ENCODE peak calls at places on chromosomes 5 and 9, in nine cellular contexts. B is dorsolateral prefrontal cortex; A is hippocampal formation; C is activated naive CD4-positive, alpha-beta T cell treated with anti-CD3 and anti-CD28 coated beads, Interleukin-2, amount 10 ng/mL, durations not matched to agents 7 days and 5 days; O is globus pallidus; V is D721Med; Q is HS-27A; W is T-helper 9 cell; R is 8988T. N is an unnamed sample.

GRCh38 chr5:35803221-35803651 is 53.5 kb upstream of the IL7R start:
- DNase-seq in B (peak), A (peak), C (peak), O (peak), V (no peak), Q (no peak), W (no peak), R (no peak), N (peak)

GRCh38 chr5:124866355-124867063 is 120.1 kb upstream of the ZNF608 start:
- DNase-seq in B (no peak), A (no peak), C (no peak), O (no peak), V (no peak), Q (peak), W (no peak), R (no peak), N (no peak)

GRCh38 chr5:74934949-74935751 is 69.0 kb upstream of the FAM169A start:
- DNase-seq in B (no peak), A (no peak), C (peak), O (peak), V (no peak), Q (no peak), W (no peak), R (no peak), N (peak)

GRCh38 chr9:84297162-84297821 is 43.3 kb downstream of the SLC28A3 start:
- DNase-seq in B (no peak), A (no peak), C (no peak), O (no peak), V (no peak), Q (peak), W (no peak), R (no peak), N (no peak)

GRCh38 chr9:87570000-87570834 is 72.5 kb downstream of the DAPK1 start:
- DNase-seq in B (no peak), A (no peak), C (no peak), O (no peak), V (no peak), Q (no peak), W (no peak), R (no peak), N (no peak)

GRCh38 chr5:72540759-72541438 is 33.7 kb upstream of the ZNF366 start:
- DNase-seq in B (no peak), A (no peak), C (no peak), O (no peak), V (no peak), Q (no peak), W (no peak), R (no peak), N (no peak)

GRCh38 chr9:4034404-4034803 is 265.5 kb downstream of the GLIS3 start:
- DNase-seq in B (no peak), A (no peak), C (no peak), O (no peak), V (no peak), Q (no peak), W (no peak), R (no peak), N (no peak)

GRCh38 chr9:113042884-113043657 is 13.5 kb downstream of the ZFP37 start:
- DNase-seq in B (no peak), A (no peak), C (no peak), O (no peak), V (no peak), Q (no peak), W (no peak), R (no peak), N (no peak)

GRCh38 chr5:2168601-2169416 is 286.1 kb upstream of the IRX4 start:
- DNase-seq in B (no peak), A (no peak), C (no peak), O (no peak), V (no peak), Q (no peak), W (no peak), R (no peak), N (no peak)

GRCh38 chr5:132506094-132506692 is 15.6 kb upstream of the IRF1 start:
- DNase-seq in B (no peak), A (peak), C (peak), O (no peak), V (no peak), Q (no peak), W (no peak), R (no peak), N (no peak)

GRCh38 chr5:103424008-103424407 is 138.6 kb downstream of the NUDT12 start:
- DNase-seq in B (no peak), A (no peak), C (no peak), O (no peak), V (no peak), Q (no peak), W (no peak), R (no peak), N (no peak)

GRCh38 chr9:112751059-112751795 is 667 bp downstream of the SNX30 start:
- DNase-seq in B (peak), A (peak), C (peak), O (peak), V (peak), Q (no peak), W (peak), R (peak), N (peak)

GRCh38 chr9:250039-250438 is 35.4 kb downstream of the DOCK8 start:
- DNase-seq in B (no peak), A (no peak), C (no peak), O (no peak), V (no peak), Q (no peak), W (no peak), R (no peak), N (no peak)

GRCh38 chr9:37117956-37118355 is 2.4 kb upstream of the ZCCHC7 start:
- DNase-seq in B (no peak), A (no peak), C (no peak), O (no peak), V (no peak), Q (no peak), W (no peak), R (no peak), N (no peak)

GRCh38 chr5:168827636-168828035 is 248.5 kb upstream of the PANK3 start:
- DNase-seq in B (no peak), A (no peak), C (no peak), O (no peak), V (no peak), Q (no peak), W (no peak), R (no peak), N (no peak)

GRCh38 chr9:126114850-126115460 is 211.7 kb upstream of the MVB12B start:
- DNase-seq in B (no peak), A (no peak), C (no peak), O (no peak), V (no peak), Q (no peak), W (no peak), R (no peak), N (no peak)

GRCh38 chr9:126326228-126327015 is at the start of gene MVB12B:
- DNase-seq in B (peak), A (no peak), C (peak), O (no peak), V (no peak), Q (no peak), W (peak), R (peak), N (peak)

GRCh38 chr5:28542968-28543367 is 1504.6 kb upstream of the CDH9 start:
- DNase-seq in B (no peak), A (no peak), C (no peak), O (no peak), V (no peak), Q (peak), W (no peak), R (no peak), N (no peak)

GRCh38 chr9:27715651-27716050 is 142.4 kb upstream of the C9orf72 start:
- DNase-seq in B (no peak), A (no peak), C (no peak), O (no peak), V (no peak), Q (no peak), W (no peak), R (no peak), N (no peak)

GRCh38 chr9:127694890-127695735 is 11.7 kb upstream of the CFAP157 start:
- DNase-seq in B (no peak), A (no peak), C (no peak), O (no peak), V (no peak), Q (no peak), W (no peak), R (no peak), N (no peak)

GRCh38 chr9:124411514-124412227 is 3.6 kb downstream of the PSMB7 start:
- DNase-seq in B (no peak), A (no peak), C (no peak), O (no peak), V (no peak), Q (no peak), W (no peak), R (no peak), N (no peak)

GRCh38 chr9:134178781-134179551 is 14.6 kb upstream of the RNU6ATAC start:
- DNase-seq in B (peak), A (no peak), C (no peak), O (no peak), V (no peak), Q (no peak), W (no peak), R (peak), N (no peak)

GRCh38 chr5:67605730-67606585 is 409.4 kb upstream of the CD180 start:
- DNase-seq in B (no peak), A (no peak), C (no peak), O (no peak), V (no peak), Q (no peak), W (no peak), R (no peak), N (no peak)

GRCh38 chr5:113806250-113806649 is 292.8 kb downstream of the YTHDC2 start:
- DNase-seq in B (no peak), A (peak), C (no peak), O (peak), V (no peak), Q (no peak), W (no peak), R (no peak), N (no peak)

GRCh38 chr9:12350775-12351174 is 342.4 kb upstream of the TYRP1 start:
- DNase-seq in B (no peak), A (no peak), C (no peak), O (no peak), V (no peak), Q (no peak), W (no peak), R (no peak), N (no peak)

GRCh38 chr5:35026941-35027340 is 20.8 kb downstream of the AGXT2 start:
- DNase-seq in B (no peak), A (no peak), C (no peak), O (no peak), V (no peak), Q (no peak), W (no peak), R (no peak), N (no peak)

GRCh38 chr5:54514269-54514668 is 3.3 kb upstream of the SNX18 start:
- DNase-seq in B (no peak), A (no peak), C (no peak), O (no peak), V (no peak), Q (no peak), W (no peak), R (no peak), N (no peak)

GRCh38 chr5:40172721-40173120 is 507.0 kb upstream of the PTGER4 start:
- DNase-seq in B (no peak), A (no peak), C (no peak), O (no peak), V (no peak), Q (no peak), W (no peak), R (no peak), N (no peak)

GRCh38 chr9:24766081-24766480 is 220.4 kb upstream of the IZUMO3 start:
- DNase-seq in B (no peak), A (no peak), C (no peak), O (no peak), V (no peak), Q (no peak), W (no peak), R (no peak), N (no peak)

GRCh38 chr5:58322453-58322852 is 137.4 kb downstream of the PLK2 start:
- DNase-seq in B (no peak), A (no peak), C (no peak), O (no peak), V (no peak), Q (peak), W (no peak), R (no peak), N (no peak)

GRCh38 chr5:57032151-57032551 is 80.2 kb upstream of the MIER3 start:
- DNase-seq in B (no peak), A (no peak), C (no peak), O (no peak), V (no peak), Q (no peak), W (no peak), R (no peak), N (no peak)

GRCh38 chr9:137592767-137593166 is 2.5 kb upstream of the ZMYND19 start:
- DNase-seq in B (no peak), A (no peak), C (no peak), O (no peak), V (no peak), Q (no peak), W (no peak), R (no peak), N (no peak)

GRCh38 chr9:113309204-113309813 is 6.1 kb upstream of the RNF183 start:
- DNase-seq in B (no peak), A (peak), C (peak), O (peak), V (no peak), Q (no peak), W (no peak), R (no peak), N (peak)

GRCh38 chr9:135641745-135642144 is 2.4 kb upstream of the GLT6D1 start:
- DNase-seq in B (no peak), A (no peak), C (no peak), O (no peak), V (no peak), Q (no peak), W (no peak), R (no peak), N (no peak)

GRCh38 chr5:67897980-67898379 is 317.6 kb upstream of the PIK3R1 start:
- DNase-seq in B (no peak), A (no peak), C (no peak), O (no peak), V (no peak), Q (no peak), W (no peak), R (no peak), N (no peak)

N was measured in naive thymus-derived CD4-positive, alpha-beta T cell.